ENCODE peak calls at places on chromosome 10, in seven cellular contexts. E is activated naive CD4-positive, alpha-beta T cell; B is A549; J is activated naive CD8-positive, alpha-beta T cell treated with anti-CD3 and anti-CD28 coated beads for 36 hours; D is fibroblast of the aortic adventitia; Y is cardiac muscle cell; W is HT-29. O is an unnamed sample.

GRCh38 chr10:25465582-25466372 is 291.0 kb downstream of the GPR158 start:
- DNase-seq in E (no peak), B (no peak), J (no peak), D (no peak), Y (no peak), W (peak; percentile 80), O (peak; percentile 79)

GRCh38 chr10:15106352-15107013 is 9.3 kb downstream of the RPP38 start:
- DNase-seq in E (no peak), B (peak; percentile 79), J (peak; percentile 61), D (peak; percentile 78), Y (peak; percentile 73), W (peak; percentile 90), O (peak; percentile 59)

GRCh38 chr10:13787015-13787421 is 200.3 kb downstream of the PRPF18 start:
- DNase-seq in E (peak; percentile 12), B (peak; percentile 13), J (peak; percentile 75), D (no peak), Y (no peak), W (no peak), O (no peak)

GRCh38 chr10:100978896-100979185 is 8.5 kb downstream of the MRPL43 start:
- DNase-seq in E (no peak), B (no peak), J (no peak), D (no peak), Y (no peak), W (no peak), O (no peak)

GRCh38 chr10:131088619-131089018 is 222.9 kb downstream of the TCERG1L start:
- DNase-seq in E (no peak), B (peak; percentile 16), J (no peak), D (no peak), Y (no peak), W (no peak), O (no peak)

GRCh38 chr10:44023517-44023916 is 361.4 kb downstream of the CXCL12 start:
- DNase-seq in E (no peak), B (no peak), J (no peak), D (no peak), Y (no peak), W (no peak), O (no peak)

GRCh38 chr10:22899775-22900174 is 28.1 kb upstream of the ARMC3 start:
- DNase-seq in E (no peak), B (no peak), J (no peak), D (no peak), Y (no peak), W (no peak), O (no peak)

GRCh38 chr10:6135039-6135438 is 46.2 kb downstream of the RBM17 start:
- DNase-seq in E (no peak), B (no peak), J (no peak), D (no peak), Y (no peak), W (no peak), O (no peak)

GRCh38 chr10:88954458-88955083 is 2.0 kb upstream of the ACTA2 start:
- DNase-seq in E (no peak), B (no peak), J (no peak), D (no peak), Y (no peak), W (no peak), O (no peak)

GRCh38 chr10:126628746-126629145 is 41.7 kb downstream of the C10orf90 start:
- DNase-seq in E (no peak), B (no peak), J (no peak), D (no peak), Y (no peak), W (no peak), O (no peak)

GRCh38 chr10:88897019-88897853 is 17.2 kb downstream of the STAMBPL1 start:
- DNase-seq in E (no peak), B (peak; percentile 38), J (peak; percentile 39), D (no peak), Y (peak; percentile 49), W (peak; percentile 57), O (no peak)

GRCh38 chr10:51462076-51462779 is 237.2 kb downstream of the CSTF2T start:
- DNase-seq in E (no peak), B (no peak), J (no peak), D (peak; percentile 80), Y (no peak), W (no peak), O (no peak)

GRCh38 chr10:35464805-35465456 is 128.6 kb downstream of the CCNY start:
- DNase-seq in E (no peak), B (no peak), J (no peak), D (peak; percentile 55), Y (no peak), W (no peak), O (no peak)

GRCh38 chr10:23064288-23065114 is 30.9 kb upstream of the MSRB2 start:
- DNase-seq in E (no peak), B (no peak), J (no peak), D (no peak), Y (no peak), W (no peak), O (no peak)

GRCh38 chr10:78972160-78972946 is 96.4 kb upstream of the ZMIZ1 start:
- DNase-seq in E (no peak), B (peak; percentile 70), J (no peak), D (peak; percentile 76), Y (peak; percentile 12), W (no peak), O (peak; percentile 53)

GRCh38 chr10:99965700-99966099 is 44.0 kb downstream of the DNMBP start:
- DNase-seq in E (no peak), B (no peak), J (no peak), D (peak; percentile 52), Y (no peak), W (no peak), O (no peak)

GRCh38 chr10:89550509-89550908 is 15.1 kb upstream of the SLC16A12 start:
- DNase-seq in E (no peak), B (no peak), J (no peak), D (peak; percentile 45), Y (peak; percentile 48), W (no peak), O (no peak)

GRCh38 chr10:86189891-86190290 is 176.7 kb downstream of the GRID1 start:
- DNase-seq in E (no peak), B (no peak), J (no peak), D (no peak), Y (no peak), W (no peak), O (no peak)

GRCh38 chr10:71368639-71369038 is 28.1 kb upstream of the CDH23 start:
- DNase-seq in E (no peak), B (peak; percentile 21), J (no peak), D (no peak), Y (no peak), W (peak; percentile 37), O (no peak)

GRCh38 chr10:123841560-123841959 is 50.0 kb downstream of the CPXM2 start:
- DNase-seq in E (no peak), B (no peak), J (no peak), D (no peak), Y (no peak), W (no peak), O (no peak)

GRCh38 chr10:79018591-79019011 is 50.2 kb upstream of the ZMIZ1 start:
- DNase-seq in E (no peak), B (no peak), J (no peak), D (no peak), Y (no peak), W (no peak), O (no peak)

GRCh38 chr10:130403153-130403890 is 267.1 kb downstream of the GLRX3 start:
- DNase-seq in E (no peak), B (no peak), J (no peak), D (no peak), Y (no peak), W (no peak), O (no peak)

GRCh38 chr10:132389631-132390454 is 7.2 kb upstream of the PWWP2B start:
- DNase-seq in E (no peak), B (no peak), J (no peak), D (peak; percentile 65), Y (no peak), W (peak; percentile 33), O (no peak)

GRCh38 chr10:131167036-131167860 is 144.3 kb downstream of the TCERG1L start:
- DNase-seq in E (no peak), B (no peak), J (no peak), D (no peak), Y (no peak), W (no peak), O (no peak)

GRCh38 chr10:44045020-44045419 is 339.9 kb downstream of the CXCL12 start:
- DNase-seq in E (no peak), B (no peak), J (no peak), D (no peak), Y (no peak), W (no peak), O (no peak)

GRCh38 chr10:109959571-109960145 is 36.3 kb upstream of the XPNPEP1 start:
- DNase-seq in E (no peak), B (no peak), J (no peak), D (no peak), Y (no peak), W (no peak), O (no peak)

GRCh38 chr10:24360286-24361127 is 151.6 kb downstream of the KIAA1217 start:
- DNase-seq in E (no peak), B (peak; percentile 64), J (peak; percentile 25), D (peak; percentile 83), Y (peak; percentile 74), W (peak; percentile 79), O (peak; percentile 7)

O was measured in T47D.